ENCODE peak calls at places on chromosomes 5 and 9, in eight cellular contexts. H, G, C, W, V, X, S and F are unnamed samples.

GRCh38 chr5:112737472-112738179 is at the start of gene APC:
- DNase-seq in H (peak), G (peak), C (peak), W (peak), V (peak), X (peak), S (peak), F (peak)

GRCh38 chr5:64292611-64293215 is 127.1 kb downstream of the RNF180 start:
- DNase-seq in H (no peak), G (no peak), C (no peak), W (no peak), V (peak), X (no peak), S (no peak), F (no peak)

GRCh38 chr5:39231705-39232525 is 12.6 kb upstream of the FYB1 start:
- DNase-seq in H (no peak), G (no peak), C (no peak), W (no peak), V (peak), X (no peak), S (no peak), F (no peak)

GRCh38 chr9:91681461-91682305 is 258.1 kb upstream of the NFIL3 start:
- DNase-seq in H (peak), G (peak), C (peak), W (peak), V (peak), X (peak), S (peak), F (peak)

GRCh38 chr9:81874926-81875325 is 53.3 kb upstream of the SPATA31D4 start:
- DNase-seq in H (peak), G (no peak), C (no peak), W (no peak), V (no peak), X (no peak), S (no peak), F (no peak)

GRCh38 chr9:133060417-133060841 is 1.4 kb upstream of the CEL start:
- DNase-seq in H (no peak), G (no peak), C (no peak), W (no peak), V (no peak), X (no peak), S (no peak), F (no peak)

GRCh38 chr5:81391-82021 is 10.5 kb upstream of the PLEKHG4B start:
- DNase-seq in H (no peak), G (no peak), C (no peak), W (no peak), V (no peak), X (no peak), S (no peak), F (no peak)

GRCh38 chr5:39446231-39446630 is 21.5 kb upstream of the DAB2 start:
- DNase-seq in H (no peak), G (no peak), C (no peak), W (no peak), V (no peak), X (no peak), S (no peak), F (no peak)

GRCh38 chr5:33444542-33444941 is 3.8 kb downstream of the TARS1 start:
- DNase-seq in H (no peak), G (no peak), C (no peak), W (no peak), V (no peak), X (no peak), S (no peak), F (no peak)

GRCh38 chr9:893843-894420 is 52.4 kb downstream of the DMRT1 start:
- DNase-seq in H (peak), G (peak), C (no peak), W (peak), V (peak), X (peak), S (peak), F (no peak)

GRCh38 chr9:87558606-87559005 is 60.9 kb downstream of the DAPK1 start:
- DNase-seq in H (no peak), G (no peak), C (no peak), W (no peak), V (no peak), X (no peak), S (no peak), F (no peak)

GRCh38 chr9:134057311-134057665 is 10.5 kb downstream of the BRD3 start:
- DNase-seq in H (no peak), G (no peak), C (no peak), W (no peak), V (no peak), X (no peak), S (no peak), F (no peak)

GRCh38 chr9:77212801-77213200 is 35.5 kb downstream of the VPS13A start:
- DNase-seq in H (no peak), G (no peak), C (no peak), W (no peak), V (no peak), X (no peak), S (no peak), F (no peak)

GRCh38 chr5:168086104-168086610 is 205.3 kb upstream of the WWC1 start:
- DNase-seq in H (no peak), G (no peak), C (no peak), W (no peak), V (peak), X (no peak), S (no peak), F (no peak)

GRCh38 chr5:165630211-165630866 is 2124.9 kb downstream of the MAT2B start:
- DNase-seq in H (peak), G (peak), C (no peak), W (no peak), V (peak), X (peak), S (no peak), F (peak)

GRCh38 chr5:2295476-2295875 is 412.8 kb upstream of the IRX4 start:
- DNase-seq in H (no peak), G (no peak), C (no peak), W (no peak), V (no peak), X (no peak), S (no peak), F (no peak)

GRCh38 chr5:109757490-109757889 is 67.8 kb downstream of the MAN2A1 start:
- DNase-seq in H (no peak), G (no peak), C (no peak), W (no peak), V (no peak), X (no peak), S (no peak), F (no peak)

GRCh38 chr5:96297867-96298266 is 135.2 kb downstream of the PCSK1 start:
- DNase-seq in H (no peak), G (no peak), C (no peak), W (no peak), V (peak), X (no peak), S (no peak), F (no peak)

GRCh38 chr9:16704489-16705111 is 165.9 kb downstream of the BNC2 start:
- DNase-seq in H (peak), G (no peak), C (peak), W (no peak), V (peak), X (peak), S (no peak), F (no peak)

GRCh38 chr5:177094224-177095087 is 7.7 kb downstream of the FGFR4 start:
- DNase-seq in H (peak), G (peak), C (peak), W (no peak), V (peak), X (peak), S (no peak), F (no peak)

GRCh38 chr9:13750639-13751038 is 471.1 kb upstream of the MPDZ start:
- DNase-seq in H (no peak), G (no peak), C (no peak), W (no peak), V (no peak), X (no peak), S (no peak), F (no peak)

GRCh38 chr5:119302916-119303897 is 52.6 kb upstream of the TNFAIP8 start:
- DNase-seq in H (peak), G (peak), C (no peak), W (no peak), V (peak), X (no peak), S (no peak), F (no peak)

GRCh38 chr9:72978724-72979123 is 25.9 kb upstream of the ALDH1A1 start:
- DNase-seq in H (no peak), G (no peak), C (no peak), W (no peak), V (no peak), X (no peak), S (no peak), F (no peak)

GRCh38 chr9:86046080-86046636 is 53.2 kb downstream of the GOLM1 start:
- DNase-seq in H (no peak), G (no peak), C (no peak), W (no peak), V (no peak), X (no peak), S (no peak), F (no peak)

GRCh38 chr9:134403682-134404301 is 77.5 kb downstream of the RXRA start:
- DNase-seq in H (peak), G (peak), C (peak), W (peak), V (peak), X (peak), S (peak), F (no peak)

GRCh38 chr5:2269656-2270055 is 386.9 kb upstream of the IRX4 start:
- DNase-seq in H (no peak), G (no peak), C (no peak), W (no peak), V (no peak), X (no peak), S (no peak), F (no peak)

GRCh38 chr5:54722846-54723433 is 205.4 kb downstream of the SNX18 start:
- DNase-seq in H (no peak), G (no peak), C (no peak), W (no peak), V (no peak), X (no peak), S (no peak), F (no peak)

GRCh38 chr5:2175041-2175440 is 292.3 kb upstream of the IRX4 start:
- DNase-seq in H (no peak), G (no peak), C (no peak), W (no peak), V (no peak), X (no peak), S (no peak), F (no peak)

GRCh38 chr9:134662143-134662876 is 20.7 kb downstream of the COL5A1 start:
- DNase-seq in H (peak), G (no peak), C (no peak), W (no peak), V (peak), X (peak), S (no peak), F (no peak)

GRCh38 chr5:36422957-36423356 is 121.3 kb upstream of the RANBP3L start:
- DNase-seq in H (no peak), G (no peak), C (no peak), W (no peak), V (no peak), X (no peak), S (no peak), F (no peak)

GRCh38 chr5:54457094-54457531 is 1.6 kb downstream of the HSPB3 start:
- DNase-seq in H (peak), G (peak), C (no peak), W (no peak), V (peak), X (peak), S (no peak), F (no peak)

GRCh38 chr5:40165789-40166728 is 513.7 kb upstream of the PTGER4 start:
- DNase-seq in H (no peak), G (no peak), C (no peak), W (no peak), V (no peak), X (no peak), S (no peak), F (no peak)

GRCh38 chr9:130936285-130937117 is 2.5 kb downstream of the FIBCD1 start:
- DNase-seq in H (no peak), G (no peak), C (no peak), W (no peak), V (no peak), X (peak), S (no peak), F (no peak)

GRCh38 chr5:170480277-170480676 is 23.5 kb upstream of the KCNIP1 start:
- DNase-seq in H (no peak), G (no peak), C (no peak), W (no peak), V (no peak), X (no peak), S (no peak), F (no peak)

GRCh38 chr5:62587737-62588136 is 9.1 kb downstream of the LRRC70 start:
- DNase-seq in H (no peak), G (no peak), C (no peak), W (no peak), V (no peak), X (no peak), S (no peak), F (no peak)

GRCh38 chr5:57783693-57784092 is 301.1 kb upstream of the ACTBL2 start:
- DNase-seq in H (no peak), G (no peak), C (no peak), W (no peak), V (no peak), X (no peak), S (no peak), F (no peak)

GRCh38 chr9:93223241-93224180 is 39.6 kb downstream of the WNK2 start:
- DNase-seq in H (peak), G (peak), C (no peak), W (no peak), V (peak), X (no peak), S (no peak), F (no peak)

GRCh38 chr5:73899055-73899454 is 273.1 kb downstream of the ARHGEF28 start:
- DNase-seq in H (no peak), G (no peak), C (no peak), W (no peak), V (no peak), X (no peak), S (no peak), F (no peak)

GRCh38 chr9:125626187-125626586 is 80.8 kb downstream of the MAPKAP1 start:
- DNase-seq in H (no peak), G (no peak), C (no peak), W (no peak), V (no peak), X (no peak), S (no peak), F (no peak)

GRCh38 chr5:141506381-141507155 is 17.7 kb downstream of the PCDHGC5 start:
- DNase-seq in H (no peak), G (no peak), C (no peak), W (no peak), V (no peak), X (no peak), S (no peak), F (no peak)
- H3K27ac ChIP-seq in H (peak), G (no peak), C (no peak), W (no peak), V (no peak), X (peak), S (no peak), F (no peak)

DNA sequence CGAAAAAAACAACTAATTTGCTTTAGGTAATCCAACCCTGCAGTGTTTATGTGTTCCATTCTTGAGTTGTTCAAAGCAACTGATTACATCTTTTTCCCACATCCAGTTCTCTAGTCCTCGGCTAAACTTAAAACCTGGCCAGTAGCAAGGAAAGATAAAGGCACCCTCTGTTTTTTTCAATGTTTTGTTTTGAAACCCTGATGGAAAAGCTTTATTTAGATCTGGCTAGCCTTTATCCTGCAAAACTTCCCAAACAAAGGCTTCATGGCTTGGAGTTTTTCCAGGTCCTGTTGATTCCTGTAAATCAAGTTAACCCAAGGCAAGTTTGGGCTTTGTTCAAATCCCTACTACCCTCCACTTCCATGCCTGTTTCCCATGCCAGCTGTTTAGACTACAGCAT is 105.1 kb downstream of the CEMIP2 start:
- DNase-seq in H (peak), G (no peak), C (no peak), W (no peak), V (no peak), X (no peak), S (no peak), F (no peak)
- H3K27ac ChIP-seq in H (no peak), G (no peak), C (no peak), W (no peak), V (no peak), X (no peak), S (no peak), F (no peak)

DNA sequence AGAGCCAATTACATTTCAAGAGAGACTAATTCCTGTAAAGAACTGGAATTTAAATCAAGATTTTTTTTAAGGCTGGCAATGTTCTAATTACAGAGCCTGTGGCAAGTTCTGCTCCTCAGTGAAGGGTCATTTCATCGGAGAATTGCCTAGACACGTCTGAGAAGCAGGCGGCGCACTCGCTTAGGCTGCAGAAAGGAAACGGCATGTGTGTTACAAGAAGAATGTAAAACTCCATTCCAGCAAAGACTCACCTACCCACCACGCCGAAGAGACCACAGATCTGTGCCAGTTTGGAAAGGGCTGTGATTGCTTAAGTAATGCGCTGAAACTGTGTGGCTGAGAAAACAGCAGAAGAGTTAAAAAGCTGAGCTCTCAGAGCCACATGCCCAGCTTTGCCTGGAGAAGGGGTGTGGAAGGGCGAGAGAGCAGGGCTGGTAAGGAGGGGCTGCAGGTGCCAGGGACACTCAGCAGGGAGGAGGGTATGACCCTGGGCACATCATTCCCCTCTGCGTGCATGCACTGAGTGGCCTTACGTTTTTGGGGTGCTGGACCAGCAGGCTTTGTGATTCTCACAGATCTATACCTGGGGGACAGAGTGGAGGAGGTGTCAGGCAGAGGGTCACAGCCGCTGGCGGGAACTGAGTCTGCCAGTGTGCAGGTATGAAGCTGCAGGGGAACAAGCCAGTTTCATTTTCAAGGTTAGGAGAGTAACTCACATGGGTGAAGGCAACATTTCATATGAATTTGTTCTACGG is 17.8 kb upstream of the SLC25A51 start:
- DNase-seq in H (no peak), G (no peak), C (no peak), W (no peak), V (no peak), X (no peak), S (no peak), F (no peak)
- H3K27ac ChIP-seq in H (peak), G (peak), C (no peak), W (no peak), V (peak), X (no peak), S (no peak), F (no peak)

GRCh38 chr5:180803181-180804128 is 849 bp upstream of the MGAT1 start:
- DNase-seq in H (peak), G (peak), C (no peak), W (peak), V (peak), X (peak), S (peak), F (no peak)

GRCh38 chr5:180806351-180807011 is 3.9 kb upstream of the MGAT1 start:
- DNase-seq in H (no peak), G (peak), C (no peak), W (no peak), V (peak), X (peak), S (no peak), F (no peak)

GRCh38 chr5:180802325-180803180 is at the start of gene MGAT1:
- DNase-seq in H (peak), G (peak), C (peak), W (peak), V (peak), X (peak), S (peak), F (peak)

GRCh38 chr5:180801596-180802324 is 846 bp downstream of the MGAT1 start:
- DNase-seq in H (no peak), G (no peak), C (no peak), W (no peak), V (no peak), X (no peak), S (no peak), F (no peak)

DNA sequence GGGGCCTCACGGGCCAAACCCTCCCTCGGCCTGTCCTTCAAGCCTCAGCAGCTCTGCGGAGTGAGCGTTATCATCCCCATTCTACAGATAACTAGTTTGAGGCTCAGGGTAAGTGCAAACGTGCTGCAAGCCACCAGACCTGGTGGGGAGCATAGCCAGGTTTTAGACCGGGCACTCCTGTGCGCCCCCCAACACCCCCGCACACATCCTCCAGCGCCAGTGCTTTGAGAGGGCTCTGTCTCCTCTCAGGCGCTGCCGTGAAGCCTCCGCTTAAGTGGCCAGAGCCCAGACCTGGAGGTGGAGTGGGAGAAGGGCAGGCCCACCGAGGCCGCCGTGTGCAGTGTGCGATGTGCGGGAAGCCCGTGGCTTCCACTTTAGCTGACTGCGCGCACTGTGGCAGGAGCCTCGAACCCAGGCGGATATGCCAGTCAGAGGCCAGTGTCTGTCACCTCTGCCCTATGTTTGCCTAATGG is 1.6 kb upstream of the MGAT1 start:
- DNase-seq in H (no peak), G (peak), C (no peak), W (no peak), V (no peak), X (peak), S (no peak), F (no peak)
- H3K27ac ChIP-seq in H (peak), G (no peak), C (peak), W (peak), V (peak), X (peak), S (peak), F (peak)

DNA sequence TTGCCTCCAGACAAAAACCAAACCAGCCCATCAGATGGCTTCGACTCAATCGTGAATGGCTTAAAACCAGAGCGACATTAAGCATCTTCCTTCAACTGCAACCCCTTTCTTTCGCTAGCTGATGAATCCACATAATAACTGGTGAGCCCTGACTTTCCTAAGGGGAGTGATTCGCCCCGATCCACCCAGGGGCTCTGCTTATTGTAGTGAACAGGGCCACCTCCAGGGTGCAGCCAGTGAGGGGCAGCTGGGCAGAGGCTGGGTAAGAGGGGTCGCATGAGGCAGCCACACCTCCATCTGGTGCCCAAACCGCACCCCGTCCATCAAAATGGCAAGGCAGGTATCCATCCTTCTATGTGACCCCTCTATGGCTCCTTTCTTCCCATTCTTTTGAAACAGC is 38.0 kb downstream of the SLC35D2 start:
- DNase-seq in H (no peak), G (no peak), C (no peak), W (no peak), V (no peak), X (no peak), S (no peak), F (no peak)
- H3K27ac ChIP-seq in H (peak), G (no peak), C (peak), W (no peak), V (no peak), X (peak), S (no peak), F (no peak)